ENCODE peak calls at places on chromosome 19, in four cellular contexts. R is NCI-H524, O is body of pancreas, B is glutamatergic neuron. H is an unnamed sample.

GRCh38 chr19:42051166-42052115 is 18.6 kb downstream of the GRIK5 start:
- DNase-seq in B (no peak), O (no peak), R (no peak), H (no peak)

GRCh38 chr19:33368074-33368864 is 5.2 kb upstream of the CEBPG start:
- DNase-seq in O (no peak), R (no peak), B (no peak), H (no peak)

GRCh38 chr19:48746738-48747575 is at the start of gene IZUMO1:
- DNase-seq in R (peak; percentile 82), O (peak; percentile 82), B (peak; percentile 87), H (peak; percentile 57)

GRCh38 chr19:44582581-44583265 is 30.6 kb upstream of the IGSF23 start:
- DNase-seq in O (peak; percentile 22), R (no peak), B (peak; percentile 48), H (peak; percentile 55)

GRCh38 chr19:14367016-14367415 is 14.2 kb upstream of the ADGRE5 start:
- DNase-seq in B (no peak), R (no peak), O (no peak), H (no peak)

GRCh38 chr19:32404939-32405430 is 585 bp upstream of the DPY19L3 start:
- DNase-seq in O (peak; percentile 67), B (peak; percentile 58), R (no peak), H (peak; percentile 57)

GRCh38 chr19:14091086-14091884 is 734 bp upstream of the SAMD1 start:
- DNase-seq in O (peak; percentile 43), R (peak; percentile 42), B (peak; percentile 61), H (peak; percentile 89)

GRCh38 chr19:46299004-46299509 is 2.2 kb downstream of the HIF3A start:
- DNase-seq in B (no peak), O (peak; percentile 98), R (peak; percentile 64), H (peak; percentile 98)

GRCh38 chr19:32719611-32720059 is at the start of gene TDRD12:
- DNase-seq in O (no peak), R (no peak), B (no peak), H (no peak)

GRCh38 chr19:3881272-3882040 is 971 bp downstream of the ATCAY start:
- DNase-seq in R (no peak), B (peak; percentile 67), O (no peak), H (no peak)

GRCh38 chr19:16328824-16329482 is 4.3 kb downstream of the KLF2 start:
- DNase-seq in B (no peak), O (no peak), R (no peak), H (no peak)

GRCh38 chr19:51124729-51125128 is at the start of gene SIGLEC9:
- DNase-seq in O (no peak), B (no peak), R (no peak), H (peak; percentile 35)

GRCh38 chr19:17076539-17076919 is 952 bp downstream of the MYO9B start:
- DNase-seq in B (peak; percentile 29), R (no peak), O (peak; percentile 23), H (peak; percentile 27)

GRCh38 chr19:6066661-6067646 is 43.3 kb downstream of the RFX2 start:
- DNase-seq in B (peak; percentile 76), R (peak; percentile 87), O (peak; percentile 97), H (peak; percentile 91)

GRCh38 chr19:35828694-35829301 is 16.2 kb upstream of the PRODH2 start:
- DNase-seq in O (peak; percentile 43), B (no peak), R (no peak), H (peak; percentile 38)

GRCh38 chr19:50514346-50515167 is 844 bp upstream of the ASPDH start:
- DNase-seq in R (peak; percentile 92), O (no peak), B (no peak), H (no peak)

GRCh38 chr19:49533551-49534488 is 6.0 kb downstream of the RCN3 start:
- DNase-seq in O (peak; percentile 79), R (peak; percentile 54), B (peak; percentile 87), H (peak; percentile 69)

GRCh38 chr19:40596608-40597328 is 4.4 kb upstream of the LTBP4 start:
- DNase-seq in O (peak; percentile 62), R (peak; percentile 63), B (peak; percentile 40), H (peak; percentile 56)

GRCh38 chr19:33510728-33511255 is 10.8 kb downstream of the PEPD start:
- DNase-seq in R (no peak), B (no peak), O (no peak), H (no peak)

GRCh38 chr19:6464070-6464873 is at the start of gene CRB3:
- DNase-seq in B (no peak), R (no peak), O (peak; percentile 97), H (peak; percentile 97)

GRCh38 chr19:12794936-12795335 is 3.6 kb downstream of the JUNB start:
- DNase-seq in O (no peak), R (no peak), B (no peak), H (no peak)

GRCh38 chr19:16100524-16100923 is 11.2 kb upstream of the RAB8A start:
- DNase-seq in O (no peak), B (no peak), R (no peak), H (no peak)

GRCh38 chr19:9914315-9915207 is 21.8 kb downstream of the OLFM2 start:
- DNase-seq in O (peak; percentile 76), R (peak; percentile 63), B (peak; percentile 90), H (peak; percentile 76)

GRCh38 chr19:54299515-54299914 is 13.5 kb downstream of the LILRA5 start:
- DNase-seq in R (no peak), O (no peak), B (no peak), H (no peak)

GRCh38 chr19:50204811-50205675 is 1.6 kb downstream of the MYH14 start:
- DNase-seq in R (no peak), O (peak; percentile 96), B (peak; percentile 50), H (peak; percentile 95)

GRCh38 chr19:6685482-6685881 is 15.5 kb upstream of the TNFSF14 start:
- DNase-seq in O (no peak), B (no peak), R (no peak), H (no peak)

GRCh38 chr19:4194353-4194752 is 11.9 kb downstream of the ANKRD24 start:
- DNase-seq in R (no peak), O (no peak), B (no peak), H (no peak)

GRCh38 chr19:17654993-17655392 is 33.2 kb downstream of the UNC13A start:
- DNase-seq in O (no peak), R (no peak), B (no peak), H (peak; percentile 38)

GRCh38 chr19:32914879-32915278 is 45.3 kb upstream of the SLC7A9 start:
- DNase-seq in R (no peak), O (no peak), B (no peak), H (no peak)

GRCh38 chr19:48493718-48494515 is 17.7 kb downstream of the LMTK3 start:
- DNase-seq in R (no peak), B (no peak), O (peak; percentile 24), H (no peak)

GRCh38 chr19:1154731-1155351 is 19.2 kb downstream of the SBNO2 start:
- DNase-seq in R (no peak), B (no peak), O (peak; percentile 72), H (peak; percentile 89)

GRCh38 chr19:2888739-2889224 is 11.9 kb upstream of the ZNF57 start:
- DNase-seq in R (no peak), B (no peak), O (peak; percentile 34), H (peak; percentile 23)

GRCh38 chr19:5035817-5036732 is 67.2 kb downstream of the KDM4B start:
- DNase-seq in R (peak; percentile 91), B (no peak), O (no peak), H (no peak)

GRCh38 chr19:19615086-19615485 is 3.4 kb downstream of the PBX4 start:
- DNase-seq in O (no peak), R (no peak), B (no peak), H (no peak)

GRCh38 chr19:1945899-1946298 is 4.9 kb downstream of the CSNK1G2 start:
- DNase-seq in B (peak; percentile 81), R (no peak), O (peak; percentile 58), H (peak; percentile 65)

GRCh38 chr19:13024958-13025653 is 29.8 kb downstream of the NFIX start:
- DNase-seq in O (no peak), R (no peak), B (no peak), H (peak; percentile 50)

GRCh38 chr19:934865-935422 is 9.1 kb downstream of the ARID3A start:
- DNase-seq in B (no peak), O (peak; percentile 99), R (peak; percentile 72), H (peak; percentile 86)